ENCODE peak calls at places on chromosomes 4 and X, in four cellular contexts. N is CD8-positive, alpha-beta T cell; G is naive thymus-derived CD4-positive, alpha-beta T cell; O is endodermal cell. Z is an unnamed sample.
A peak's percentile ranks its signal among the peaks of the same experiment; 100 is the strongest.

GRCh38 chr4:57064811-57065711 is 45.1 kb downstream of the IGFBP7 start:
- DNase-seq in N (no peak), G (no peak), O (no peak), Z (no peak)

GRCh38 chrX:13170966-13171558 is 126.6 kb upstream of the FAM9C start:
- DNase-seq in N (no peak), G (no peak), O (no peak), Z (no peak)

GRCh38 chr4:137125011-137125410 is 407.3 kb downstream of the PCDH18 start:
- DNase-seq in N (no peak), G (no peak), O (no peak), Z (no peak)

GRCh38 chrX:144327515-144327914 is 443.6 kb downstream of the UBE2NL start:
- DNase-seq in N (no peak), G (no peak), O (no peak), Z (no peak)

GRCh38 chr4:88225216-88226107 is 58.9 kb downstream of the PPM1K start:
- DNase-seq in N (no peak), G (no peak), O (no peak), Z (no peak)

GRCh38 chrX:19958530-19959486 is 32.1 kb downstream of the BCLAF3 start:
- DNase-seq in N (no peak), G (no peak), O (no peak), Z (no peak)

GRCh38 chr4:10020871-10021676 is at the start of gene SLC2A9:
- DNase-seq in N (no peak), G (no peak), O (peak; percentile 39), Z (no peak)

GRCh38 chr4:176981551-176981950 is 188.8 kb upstream of the VEGFC start:
- DNase-seq in N (no peak), G (no peak), O (no peak), Z (no peak)

GRCh38 chrX:132001127-132001526 is 22.0 kb upstream of the STK26 start:
- DNase-seq in N (no peak), G (no peak), O (no peak), Z (no peak)

GRCh38 chr4:188854451-188854850 is 715.2 kb downstream of the TRIML1 start:
- DNase-seq in N (no peak), G (no peak), O (no peak), Z (no peak)

GRCh38 chr4:39305902-39306677 is 60.1 kb downstream of the RFC1 start:
- DNase-seq in N (no peak), G (no peak), O (no peak), Z (no peak)

DNA sequence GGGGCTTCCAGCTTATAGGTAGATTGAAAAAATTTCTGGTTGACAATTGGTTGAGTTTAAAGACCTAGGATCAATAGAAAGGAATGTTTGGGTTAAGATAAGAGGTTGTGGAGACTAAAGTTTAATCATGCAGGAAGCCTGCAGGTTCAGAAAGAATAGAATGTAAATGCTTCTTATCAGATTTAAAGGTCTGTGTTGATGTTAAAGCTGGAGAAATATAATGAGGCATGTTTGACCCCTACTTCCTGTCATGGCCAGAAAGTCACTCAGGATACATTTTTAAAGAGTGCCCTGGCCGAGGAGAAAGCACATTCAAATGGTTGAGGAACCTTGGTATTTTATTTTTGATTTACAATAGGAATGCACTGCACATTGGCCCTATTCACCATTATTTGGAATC is 3.9 kb upstream of the RRAGB start:
- DNase-seq in N (no peak), G (no peak), O (no peak), Z (no peak)
- H3K9me3 ChIP-seq in N (no peaks in the 10 kb centered on the region), G (peaks cover 4% of the 10 kb centered on the region), O (peaks cover 13% of the 10 kb centered on the region), Z (no peaks in the 10 kb centered on the region)

GRCh38 chr4:14184767-14185166 is 557.2 kb upstream of the BOD1L1 start:
- DNase-seq in N (no peak), G (no peak), O (no peak), Z (no peak)
- H3K9me3 ChIP-seq in N (no peaks in the 10 kb centered on the region), G (no peaks in the 10 kb centered on the region), O (no peaks in the 10 kb centered on the region), Z (no peaks in the 10 kb centered on the region)

DNA sequence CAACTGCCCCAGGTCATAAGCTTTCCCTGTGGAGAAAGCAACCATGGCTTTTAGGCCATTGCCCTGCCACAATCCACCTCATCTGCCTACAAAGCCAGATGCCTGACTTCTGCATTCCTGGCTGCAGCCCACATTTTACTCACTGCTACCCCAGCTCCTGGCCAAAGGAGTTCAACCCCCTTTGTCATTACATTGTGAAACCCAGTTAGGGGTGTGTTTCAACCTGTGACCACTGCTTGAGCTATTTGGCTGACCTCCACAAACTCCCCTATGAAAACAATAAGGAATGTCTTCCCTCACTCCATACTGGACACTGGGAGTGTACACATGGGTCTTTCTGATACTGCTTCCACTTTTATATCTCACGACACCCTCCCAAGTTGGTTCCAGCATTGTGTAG is 589.2 kb downstream of the SH3BGRL start:
- DNase-seq in N (no peak), G (no peak), O (no peak), Z (no peak)
- H3K9me3 ChIP-seq in N (no peaks in the 10 kb centered on the region), G (no peaks in the 10 kb centered on the region), O (peaks cover 20% of the 10 kb centered on the region), Z (no peaks in the 10 kb centered on the region)

DNA sequence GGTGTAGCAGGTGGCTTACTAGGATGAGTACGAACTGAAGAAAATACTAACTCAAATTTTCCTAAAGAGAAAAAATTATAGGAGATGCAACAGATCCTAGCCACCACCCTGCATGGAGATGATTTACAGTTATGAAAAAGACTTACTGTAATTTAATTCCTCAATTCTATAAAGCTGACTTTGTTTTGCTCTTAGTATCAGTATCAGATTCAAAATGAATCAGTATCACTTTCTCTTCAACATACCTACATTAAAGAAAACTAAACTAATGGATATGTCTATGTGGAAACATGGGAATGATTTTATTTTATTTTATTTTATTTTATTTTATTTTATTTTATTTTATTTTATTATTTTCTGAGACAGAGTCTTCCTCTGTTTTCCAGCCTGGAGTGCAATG is 525.8 kb downstream of the NLGN4X start:
- DNase-seq in N (no peak), G (no peak), O (no peak), Z (no peak)
- H3K9me3 ChIP-seq in N (no peaks in the 10 kb centered on the region), G (no peaks in the 10 kb centered on the region), O (no peaks in the 10 kb centered on the region), Z (no peaks in the 10 kb centered on the region)